ENCODE peak calls at places on chromosome 1, in eight cellular contexts. R is KBM-7; L is AG10803; V is Right ventricle myocardium inferior; N is naive thymus-derived CD8-positive, alpha-beta T cell; T is ecto neural progenitor cell; B is activated CD4-positive, alpha-beta T cell treated with anti-CD3 and anti-CD28 coated beads, Interleukin-2, amount 50 U/mL, for 24 hours; X is amniotic stem cell. G is an unnamed sample.

GRCh38 chr1:47231314-47232186 is 475 bp downstream of the TAL1 start:
- DNase-seq in R (peak; percentile 92), L (peak; percentile 45), V (no peak), N (no peak), T (peak; percentile 74), B (no peak), X (no peak), G (no peak)

GRCh38 chr1:31769720-31770390 is 5.7 kb upstream of the ADGRB2 start:
- DNase-seq in R (no peak), L (no peak), V (no peak), N (no peak), T (no peak), B (no peak), X (no peak), G (no peak)

GRCh38 chr1:243959998-243960397 is 91.1 kb upstream of the ZBTB18 start:
- DNase-seq in R (no peak), L (no peak), V (no peak), N (no peak), T (no peak), B (no peak), X (no peak), G (no peak)

GRCh38 chr1:179953974-179954493 is 576 bp upstream of the CEP350 start:
- DNase-seq in R (peak; percentile 76), L (peak; percentile 63), V (no peak), N (peak; percentile 64), T (no peak), B (no peak), X (peak; percentile 14), G (peak; percentile 25)

GRCh38 chr1:203643213-203644045 is 16.8 kb downstream of the ATP2B4 start:
- DNase-seq in R (no peak), L (no peak), V (no peak), N (no peak), T (no peak), B (no peak), X (peak; percentile 57), G (no peak)

GRCh38 chr1:6962956-6963915 is 178.0 kb downstream of the CAMTA1 start:
- DNase-seq in R (peak; percentile 5), L (no peak), V (no peak), N (peak; percentile 70), T (no peak), B (peak; percentile 47), X (no peak), G (no peak)

GRCh38 chr1:89198500-89199072 is at the start of gene GBP4:
- DNase-seq in R (no peak), L (peak; percentile 23), V (peak; percentile 77), N (peak; percentile 65), T (no peak), B (peak; percentile 35), X (no peak), G (no peak)

GRCh38 chr1:24415910-24416665 is 486 bp downstream of the NIPAL3 start:
- DNase-seq in R (no peak), L (no peak), V (no peak), N (no peak), T (no peak), B (no peak), X (no peak), G (no peak)

GRCh38 chr1:46274224-46275029 is 26.9 kb downstream of the RAD54L start:
- DNase-seq in R (no peak), L (no peak), V (no peak), N (no peak), T (no peak), B (no peak), X (no peak), G (no peak)

GRCh38 chr1:97877307-97877706 is 43.5 kb downstream of the DPYD start:
- DNase-seq in R (no peak), L (peak; percentile 30), V (no peak), N (no peak), T (no peak), B (no peak), X (no peak), G (no peak)

GRCh38 chr1:110040548-110040947 is 6.1 kb downstream of the STRIP1 start:
- DNase-seq in R (no peak), L (no peak), V (no peak), N (no peak), T (no peak), B (no peak), X (no peak), G (no peak)

GRCh38 chr1:91006113-91006908 is 15.5 kb downstream of the ZNF644 start:
- DNase-seq in R (no peak), L (no peak), V (no peak), N (no peak), T (no peak), B (no peak), X (no peak), G (no peak)